ENCODE peak calls at places on chromosomes 12 and 14, in five cellular contexts. One of them, this sample, is unnamed.

GRCh38 chr14:94971750-94972149 is 185.6 kb downstream of the DICER1 start:
- DNase-seq in IMR-90: no peak
- DNase-seq in GM12878: no peak
- DNase-seq in K562: no peak
- DNase-seq in SK-N-SH: no peak
- DNase-seq in this sample: no peak

GRCh38 chr14:77039285-77040058 is 11.0 kb upstream of the IRF2BPL start:
- DNase-seq in IMR-90: peak
- DNase-seq in GM12878: no peak
- DNase-seq in K562: no peak
- DNase-seq in SK-N-SH: no peak
- DNase-seq in this sample: no peak

GRCh38 chr14:101444116-101444515 is 117.2 kb upstream of the DIO3 start:
- DNase-seq in IMR-90: peak
- DNase-seq in GM12878: no peak
- DNase-seq in K562: no peak
- DNase-seq in SK-N-SH: no peak
- DNase-seq in this sample: peak

GRCh38 chr14:95210699-95211098 is 53.4 kb upstream of the DICER1 start:
- DNase-seq in IMR-90: no peak
- DNase-seq in GM12878: no peak
- DNase-seq in K562: no peak
- DNase-seq in SK-N-SH: no peak
- DNase-seq in this sample: no peak

GRCh38 chr12:114974333-114974732 is 290.4 kb upstream of the TBX3 start:
- DNase-seq in IMR-90: no peak
- DNase-seq in GM12878: no peak
- DNase-seq in K562: no peak
- DNase-seq in SK-N-SH: no peak
- DNase-seq in this sample: no peak

GRCh38 chr12:96081596-96081995 is 46.2 kb upstream of the LTA4H start:
- DNase-seq in IMR-90: no peak
- DNase-seq in GM12878: no peak
- DNase-seq in K562: no peak
- DNase-seq in SK-N-SH: no peak
- DNase-seq in this sample: no peak

GRCh38 chr12:64781374-64782029 is 22.3 kb upstream of the GNS start:
- DNase-seq in IMR-90: no peak
- DNase-seq in GM12878: no peak
- DNase-seq in K562: no peak
- DNase-seq in SK-N-SH: peak
- DNase-seq in this sample: no peak

GRCh38 chr14:76867536-76868452 is 41.6 kb downstream of the LRRC74A start:
- DNase-seq in IMR-90: no peak
- DNase-seq in GM12878: no peak
- DNase-seq in K562: no peak
- DNase-seq in SK-N-SH: no peak
- DNase-seq in this sample: no peak

GRCh38 chr12:34204830-34205285 is 182.6 kb downstream of the ALG10 start:
- DNase-seq in IMR-90: no peak
- DNase-seq in GM12878: no peak
- DNase-seq in K562: peak
- DNase-seq in SK-N-SH: peak
- DNase-seq in this sample: no peak

GRCh38 chr12:7797698-7798398 is 8.6 kb downstream of the NANOG start:
- DNase-seq in IMR-90: peak
- DNase-seq in GM12878: no peak
- DNase-seq in K562: no peak
- DNase-seq in SK-N-SH: no peak
- DNase-seq in this sample: no peak

GRCh38 chr12:46373303-46374182 is 970 bp upstream of the SLC38A2 start:
- DNase-seq in IMR-90: peak
- DNase-seq in GM12878: no peak
- DNase-seq in K562: no peak
- DNase-seq in SK-N-SH: peak
- DNase-seq in this sample: no peak

GRCh38 chr12:6310771-6311610 is 509 bp downstream of the PLEKHG6 start:
- DNase-seq in IMR-90: no peak
- DNase-seq in GM12878: no peak
- DNase-seq in K562: peak
- DNase-seq in SK-N-SH: no peak
- DNase-seq in this sample: no peak

GRCh38 chr14:98847520-98848468 is 424.2 kb downstream of the BCL11B start:
- DNase-seq in IMR-90: no peak
- DNase-seq in GM12878: no peak
- DNase-seq in K562: no peak
- DNase-seq in SK-N-SH: no peak
- DNase-seq in this sample: no peak

GRCh38 chr14:99191663-99192621 is 80.1 kb downstream of the BCL11B start:
- DNase-seq in IMR-90: peak
- DNase-seq in GM12878: no peak
- DNase-seq in K562: no peak
- DNase-seq in SK-N-SH: no peak
- DNase-seq in this sample: no peak

GRCh38 chr14:102510616-102511520 is 1.3 kb upstream of the ANKRD9 start:
- DNase-seq in IMR-90: no peak
- DNase-seq in GM12878: no peak
- DNase-seq in K562: peak
- DNase-seq in SK-N-SH: no peak
- DNase-seq in this sample: peak

GRCh38 chr12:13390381-13390856 is 193.9 kb downstream of the EMP1 start:
- DNase-seq in IMR-90: peak
- DNase-seq in GM12878: no peak
- DNase-seq in K562: no peak
- DNase-seq in SK-N-SH: peak
- DNase-seq in this sample: peak
- TF ChIP-seq RCOR1 in IMR-90: no peak
- TF ChIP-seq RCOR1 in GM12878: no peak
- TF ChIP-seq RCOR1 in K562: no peak
- TF ChIP-seq RCOR1 in SK-N-SH: peak
- TF ChIP-seq RCOR1 in this sample: no peak

GRCh38 chr14:24437020-24437735 is 5.4 kb downstream of the SDR39U1 start:
- DNase-seq in IMR-90: no peak
- DNase-seq in GM12878: no peak
- DNase-seq in K562: no peak
- DNase-seq in SK-N-SH: no peak
- DNase-seq in this sample: no peak
- TF ChIP-seq RCOR1 in IMR-90: no peak
- TF ChIP-seq RCOR1 in GM12878: no peak
- TF ChIP-seq RCOR1 in K562: no peak
- TF ChIP-seq RCOR1 in SK-N-SH: no peak
- TF ChIP-seq RCOR1 in this sample: no peak

GRCh38 chr12:122080149-122081107 is 1.9 kb downstream of the MLXIP start:
- DNase-seq in IMR-90: peak
- DNase-seq in GM12878: no peak
- DNase-seq in K562: no peak
- DNase-seq in SK-N-SH: peak
- DNase-seq in this sample: peak
- TF ChIP-seq RCOR1 in IMR-90: peak
- TF ChIP-seq RCOR1 in GM12878: no peak
- TF ChIP-seq RCOR1 in K562: no peak
- TF ChIP-seq RCOR1 in SK-N-SH: peak
- TF ChIP-seq RCOR1 in this sample: no peak

DNA sequence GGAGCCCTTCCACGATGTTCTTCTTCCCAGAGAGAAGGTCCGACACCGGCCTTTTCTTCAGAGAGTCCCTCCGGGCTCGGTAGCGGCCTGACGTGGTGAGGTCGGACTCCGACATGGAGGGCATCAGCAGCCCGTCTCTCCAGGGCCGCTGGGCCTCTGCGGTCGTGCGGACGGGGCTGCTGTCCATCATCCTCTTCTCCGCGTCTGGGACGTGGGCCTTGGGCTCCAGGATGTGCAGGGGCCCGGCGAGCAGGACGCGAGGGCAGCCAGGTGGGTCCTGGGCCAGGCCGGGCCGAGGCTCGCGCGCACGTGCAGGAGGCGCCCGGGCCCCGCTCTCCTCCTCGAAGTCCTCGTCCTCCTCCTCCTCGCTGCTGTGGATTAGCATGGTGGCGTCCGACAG is 75.9 kb downstream of the PTPN21 start:
- DNase-seq in IMR-90: no peak
- DNase-seq in GM12878: no peak
- DNase-seq in K562: no peak
- DNase-seq in SK-N-SH: no peak
- DNase-seq in this sample: no peak
- TF ChIP-seq RCOR1 in IMR-90: no peak
- TF ChIP-seq RCOR1 in GM12878: no peak
- TF ChIP-seq RCOR1 in K562: no peak
- TF ChIP-seq RCOR1 in SK-N-SH: no peak
- TF ChIP-seq RCOR1 in this sample: no peak

DNA sequence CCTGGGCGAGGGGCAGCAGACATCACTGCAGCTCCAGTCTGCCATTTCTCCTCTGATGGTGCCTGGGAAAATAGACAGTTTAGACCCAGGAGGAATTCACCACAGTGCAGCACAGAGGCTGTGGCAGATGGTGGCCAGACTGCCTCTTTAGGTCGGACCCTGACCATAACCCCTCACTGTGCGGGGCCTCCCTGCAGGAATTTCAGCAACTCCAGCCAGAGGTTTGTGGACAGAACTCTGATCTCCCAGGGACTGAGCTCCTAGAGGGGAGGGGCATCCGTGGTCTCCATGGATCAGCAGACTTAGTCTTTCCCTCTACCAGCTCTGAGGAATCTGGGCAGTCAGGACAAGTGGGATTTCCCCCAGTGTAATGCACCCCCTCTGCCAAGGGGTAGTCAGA is 106.5 kb downstream of the ZC3H14 start:
- DNase-seq in IMR-90: no peak
- DNase-seq in GM12878: no peak
- DNase-seq in K562: no peak
- DNase-seq in SK-N-SH: no peak
- DNase-seq in this sample: no peak
- TF ChIP-seq RCOR1 in IMR-90: no peak
- TF ChIP-seq RCOR1 in GM12878: no peak
- TF ChIP-seq RCOR1 in K562: no peak
- TF ChIP-seq RCOR1 in SK-N-SH: no peak
- TF ChIP-seq RCOR1 in this sample: no peak